ENCODE peak calls at places on chromosomes 7 and 10, in five cellular contexts. A, W, N, D and G are unnamed samples.

GRCh38 chr10:128865398-128865797 is 601.6 kb upstream of the MGMT start:
- DNase-seq in A (no peak), W (peak; percentile 52), N (no peak), D (no peak), G (no peak)

GRCh38 chr10:29613791-29614190 is 21.0 kb downstream of the SVIL start:
- DNase-seq in A (peak; percentile 48), W (no peak), N (no peak), D (no peak), G (no peak)

GRCh38 chr10:85222300-85222699 is 893.9 kb downstream of the CCSER2 start:
- DNase-seq in A (no peak), W (no peak), N (no peak), D (no peak), G (no peak)

GRCh38 chr10:23196201-23196600 is 4.1 kb downstream of the PTF1A start:
- DNase-seq in A (no peak), W (no peak), N (no peak), D (no peak), G (no peak)

GRCh38 chr10:55474258-55474657 is 673.2 kb upstream of the PCDH15 start:
- DNase-seq in A (no peak), W (no peak), N (no peak), D (no peak), G (no peak)

GRCh38 chr10:61898435-61898778 is 3.1 kb upstream of the ARID5B start:
- DNase-seq in A (no peak), W (no peak), N (no peak), D (no peak), G (no peak)

GRCh38 chr7:102061981-102062390 is 224.7 kb upstream of the SH2B2 start:
- DNase-seq in A (no peak), W (no peak), N (peak; percentile 68), D (no peak), G (no peak)

GRCh38 chr7:75869776-75870379 is 9.0 kb upstream of the RHBDD2 start:
- DNase-seq in A (no peak), W (no peak), N (no peak), D (no peak), G (no peak)

GRCh38 chr10:130438861-130439260 is 302.7 kb downstream of the GLRX3 start:
- DNase-seq in A (no peak), W (peak; percentile 50), N (no peak), D (no peak), G (no peak)

GRCh38 chr7:156777364-156778069 is 115.5 kb downstream of the LMBR1 start:
- DNase-seq in A (peak; percentile 21), W (no peak), N (no peak), D (no peak), G (no peak)

GRCh38 chr10:88114368-88114767 is 250.9 kb downstream of the PTEN start:
- DNase-seq in A (peak; percentile 44), W (no peak), N (peak; percentile 60), D (peak; percentile 62), G (peak; percentile 51)

GRCh38 chr7:55965805-55966421 is 1.5 kb downstream of the NIPSNAP2 start:
- DNase-seq in A (no peak), W (no peak), N (no peak), D (no peak), G (peak; percentile 66)

GRCh38 chr7:6375346-6376101 is 72.2 kb downstream of the DAGLB start:
- DNase-seq in A (no peak), W (no peak), N (no peak), D (no peak), G (no peak)

GRCh38 chr10:127278001-127278400 is 81.6 kb upstream of the INSYN2A start:
- DNase-seq in A (peak; percentile 16), W (no peak), N (no peak), D (no peak), G (no peak)

GRCh38 chr10:121910673-121911420 is 17.0 kb downstream of the ATE1 start:
- DNase-seq in A (no peak), W (no peak), N (no peak), D (peak; percentile 30), G (no peak)

GRCh38 chr10:3660753-3661152 is 124.3 kb downstream of the KLF6 start:
- DNase-seq in A (no peak), W (no peak), N (no peak), D (no peak), G (no peak)

GRCh38 chr10:86357041-86357440 is 9.6 kb downstream of the GRID1 start:
- DNase-seq in A (no peak), W (no peak), N (peak; percentile 41), D (no peak), G (no peak)

GRCh38 chr7:1990001-1990670 is 242.6 kb downstream of the MAD1L1 start:
- DNase-seq in A (no peak), W (no peak), N (no peak), D (no peak), G (no peak)

GRCh38 chr7:44979481-44980392 is 922 bp upstream of the MYO1G start:
- DNase-seq in A (no peak), W (no peak), N (no peak), D (no peak), G (peak; percentile 80)

GRCh38 chr7:135856356-135857144 is 107.9 kb upstream of the FAM180A start:
- DNase-seq in A (peak; percentile 5), W (no peak), N (no peak), D (no peak), G (peak; percentile 5)

GRCh38 chr7:139490130-139490529 is 6.7 kb upstream of the KLRG2 start:
- DNase-seq in A (no peak), W (no peak), N (peak; percentile 61), D (no peak), G (peak; percentile 50)

GRCh38 chr10:100330128-100330527 is at the start of gene PKD2L1:
- DNase-seq in A (no peak), W (no peak), N (no peak), D (no peak), G (no peak)

GRCh38 chr7:134448359-134449229 is 10.3 kb downstream of the AKR1B1 start:
- DNase-seq in A (peak; percentile 74), W (no peak), N (no peak), D (peak; percentile 97), G (peak; percentile 24)

GRCh38 chr7:134446923-134447322 is 12.0 kb downstream of the AKR1B1 start:
- DNase-seq in A (no peak), W (no peak), N (no peak), D (no peak), G (no peak)

GRCh38 chr7:134446446-134446845 is 12.5 kb downstream of the AKR1B1 start:
- DNase-seq in A (no peak), W (no peak), N (no peak), D (no peak), G (no peak)

GRCh38 chr7:134449596-134450194 is 9.2 kb downstream of the AKR1B1 start:
- DNase-seq in A (no peak), W (no peak), N (no peak), D (no peak), G (no peak)

DNA sequence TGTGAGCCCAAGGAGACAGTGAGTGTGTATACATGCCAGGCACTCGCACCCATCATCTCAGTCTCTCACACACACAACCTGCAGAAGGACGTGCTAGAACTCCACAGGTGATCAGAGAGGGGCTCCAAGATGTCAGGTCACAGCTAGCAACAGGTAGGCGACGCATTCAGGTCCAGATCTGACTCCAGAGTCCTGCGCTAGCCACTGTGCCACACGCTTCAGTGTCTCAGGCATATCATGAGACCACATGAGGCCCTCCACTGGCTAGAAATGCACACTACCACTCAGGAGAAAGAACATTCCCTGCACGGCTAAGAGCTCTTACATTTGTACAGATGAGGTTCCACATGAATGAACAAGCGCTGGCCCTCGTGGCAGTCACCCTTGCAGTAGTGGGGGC is 11.5 kb downstream of the AKR1B1 start:
- DNase-seq in A (no peak), W (no peak), N (no peak), D (no peak), G (no peak)
- TF ChIP-seq CTCF in A (no peak), W (no peak), N (no peak), D (no peak), G (no peak)

GRCh38 chr10:93746844-93747284 is 10.9 kb upstream of the LGI1 start:
- DNase-seq in A (peak; percentile 95), W (no peak), N (no peak), D (peak; percentile 35), G (peak; percentile 96)

GRCh38 chr10:93749218-93749799 is 8.4 kb upstream of the LGI1 start:
- DNase-seq in A (no peak), W (no peak), N (no peak), D (no peak), G (no peak)

GRCh38 chr10:93742633-93743349 is 14.9 kb upstream of the LGI1 start:
- DNase-seq in A (no peak), W (no peak), N (no peak), D (no peak), G (no peak)

GRCh38 chr10:93741367-93741766 is 16.4 kb upstream of the LGI1 start:
- DNase-seq in A (no peak), W (no peak), N (no peak), D (no peak), G (no peak)

GRCh38 chr10:93745411-93746065 is 12.2 kb upstream of the LGI1 start:
- DNase-seq in A (no peak), W (no peak), N (no peak), D (peak; percentile 32), G (no peak)
- TF ChIP-seq CTCF in A (peak; percentile 69), W (no peak), N (no peak), D (peak; percentile 38), G (no peak)

GRCh38 chr7:151792011-151792410 is 84.9 kb downstream of the PRKAG2 start:
- DNase-seq in A (no peak), W (no peak), N (peak; percentile 19), D (no peak), G (no peak)

GRCh38 chr7:151792671-151793070 is 84.2 kb downstream of the PRKAG2 start:
- DNase-seq in A (no peak), W (no peak), N (peak; percentile 26), D (no peak), G (no peak)

GRCh38 chr7:151794508-151795167 is 82.3 kb downstream of the PRKAG2 start:
- DNase-seq in A (peak; percentile 20), W (no peak), N (no peak), D (no peak), G (no peak)

GRCh38 chr7:151793991-151794507 is 82.9 kb downstream of the PRKAG2 start:
- DNase-seq in A (no peak), W (no peak), N (no peak), D (no peak), G (no peak)

GRCh38 chr7:151793531-151793935 is 83.4 kb downstream of the PRKAG2 start:
- DNase-seq in A (no peak), W (peak; percentile 82), N (peak; percentile 87), D (no peak), G (no peak)
- TF ChIP-seq CTCF in A (no peak), W (no peak), N (no peak), D (no peak), G (no peak)

DNA sequence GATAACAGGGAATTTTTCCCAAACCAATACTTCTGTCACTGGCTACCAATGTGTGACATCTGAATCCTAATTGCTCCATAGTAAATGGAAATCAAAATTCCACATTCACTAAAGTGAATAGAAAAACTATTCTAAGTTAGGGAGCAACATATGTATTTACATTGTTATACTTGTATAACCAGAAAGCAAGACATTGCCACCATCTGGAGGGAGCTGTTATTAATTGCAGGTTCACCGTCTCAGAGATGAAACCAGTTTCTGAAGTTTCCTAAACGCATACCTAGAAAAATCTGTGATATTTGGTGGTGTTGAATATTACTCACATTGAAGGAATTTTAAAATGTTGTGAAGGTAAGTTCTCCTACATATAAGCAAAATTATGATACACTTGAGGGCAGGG is 390.1 kb downstream of the NXPH1 start:
- DNase-seq in A (no peak), W (no peak), N (no peak), D (no peak), G (no peak)
- TF ChIP-seq CTCF in A (no peak), W (no peak), N (no peak), D (no peak), G (no peak)